ENCODE peak calls at places on chromosomes 6 and 20, in four cellular contexts. G is colonic mucosa, A is heart right ventricle, U is tibial nerve. X is an unnamed sample. For H3K4me1, the result is how much of the 10 kb centered on the place peaks cover.

GRCh38 chr6:166611631-166612030 is 15.4 kb downstream of the RPS6KA2 start:
- DNase-seq in G (no peak), A (peak), U (no peak), X (no peak)

GRCh38 chr6:73152998-73153757 is 72.1 kb downstream of the KHDC1L start:
- DNase-seq in G (no peak), A (no peak), U (no peak), X (no peak)

GRCh38 chr6:56970849-56971248 is 15.9 kb downstream of the BEND6 start:
- DNase-seq in G (no peak), A (no peak), U (no peak), X (no peak)

GRCh38 chr6:121663292-121663691 is 227.8 kb downstream of the GJA1 start:
- DNase-seq in G (no peak), A (no peak), U (no peak), X (no peak)

GRCh38 chr6:97009781-97010492 is 85.4 kb downstream of the KLHL32 start:
- DNase-seq in G (no peak), A (no peak), U (no peak), X (no peak)

GRCh38 chr6:161226005-161226964 is 47.6 kb downstream of the AGPAT4 start:
- DNase-seq in G (no peak), A (no peak), U (no peak), X (no peak)

GRCh38 chr6:118677193-118677592 is 25.8 kb upstream of the CEP85L start:
- DNase-seq in G (no peak), A (no peak), U (no peak), X (no peak)

GRCh38 chr6:82067021-82067420 is 180.5 kb downstream of the IBTK start:
- DNase-seq in G (no peak), A (peak), U (no peak), X (no peak)

GRCh38 chr20:13279171-13279570 is 58.1 kb downstream of the ISM1 start:
- DNase-seq in G (no peak), A (no peak), U (no peak), X (no peak)

GRCh38 chr20:22285555-22285954 is 298.8 kb downstream of the FOXA2 start:
- DNase-seq in G (no peak), A (no peak), U (no peak), X (no peak)

GRCh38 chr6:32852018-32852843 is 1.3 kb downstream of the TAP1 start:
- DNase-seq in G (peak), A (peak), U (no peak), X (peak)

GRCh38 chr6:95648636-95649035 is 71.3 kb downstream of the MANEA start:
- DNase-seq in G (no peak), A (no peak), U (no peak), X (no peak)

GRCh38 chr6:95654176-95654575 is 76.8 kb downstream of the MANEA start:
- DNase-seq in G (no peak), A (no peak), U (no peak), X (no peak)

GRCh38 chr6:95649451-95649850 is 72.1 kb downstream of the MANEA start:
- DNase-seq in G (no peak), A (no peak), U (no peak), X (no peak)
- H3K4me1 ChIP-seq in G (under half), A (under half), U (under half), X (under half)

DNA sequence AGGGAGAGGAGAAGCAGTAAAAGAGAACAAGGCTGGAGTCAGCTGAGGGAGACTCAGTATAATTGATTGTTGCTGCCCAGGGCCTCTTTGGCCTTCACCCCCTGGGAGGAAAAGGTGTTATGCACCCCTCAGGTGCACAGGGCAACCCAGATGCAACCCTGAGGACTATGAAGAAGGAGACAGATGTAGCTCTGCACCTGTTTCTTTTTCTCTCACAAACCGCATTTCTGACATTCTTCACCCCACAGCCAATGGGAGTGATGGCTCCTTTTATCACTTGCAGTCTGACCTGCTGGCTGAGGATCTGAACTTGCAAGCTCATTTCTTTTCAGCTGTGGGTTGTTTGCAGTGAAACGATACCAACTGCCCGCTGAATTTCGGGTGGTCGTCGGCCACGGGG is 64.1 kb upstream of the F13A1 start:
- DNase-seq in G (no peak), A (no peak), U (no peak), X (no peak)
- TF ChIP-seq CTCF in G (no peak), A (no peak), U (no peak), X (no peak)

DNA sequence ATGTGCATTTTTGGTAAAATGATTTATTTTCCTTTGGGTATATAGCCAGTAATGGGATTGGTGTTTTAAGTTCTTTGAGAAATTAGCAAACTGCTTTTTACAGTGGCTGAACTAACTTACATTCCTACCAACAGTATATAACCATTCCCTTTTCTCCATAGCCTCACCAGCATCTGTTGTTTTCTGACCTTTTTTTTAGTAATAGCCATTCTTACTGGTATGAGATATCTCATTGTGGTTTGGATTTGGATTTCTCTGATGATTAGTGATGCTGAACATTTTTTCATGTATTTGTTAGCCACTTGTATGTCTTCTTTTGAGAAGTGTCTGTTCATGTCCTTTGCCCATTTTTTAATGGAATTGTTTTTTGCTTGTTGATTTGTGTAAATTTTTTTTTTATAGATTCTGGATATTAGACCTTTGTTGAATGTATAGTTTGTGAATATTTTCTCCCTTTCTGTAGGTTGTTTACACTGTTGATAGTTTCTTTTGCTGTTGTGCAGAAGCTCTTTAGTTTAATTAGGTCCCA is 42.3 kb downstream of the STK4 start:
- DNase-seq in G (no peak), A (no peak), U (no peak), X (no peak)
- H3K4me3 ChIP-seq in G (no peak), A (no peak), U (no peak), X (no peak)

GRCh38 chr6:15331143-15331542 is 85.3 kb downstream of the JARID2 start:
- DNase-seq in G (no peak), A (no peak), U (no peak), X (no peak)
- H3K4me1 ChIP-seq in G (under half), A (under half), U (under half), X (under half)

GRCh38 chr6:42394151-42394550 is 57.6 kb downstream of the TRERF1 start:
- DNase-seq in G (no peak), A (no peak), U (no peak), X (no peak)

GRCh38 chr6:42394881-42395620 is 56.7 kb downstream of the TRERF1 start:
- DNase-seq in G (no peak), A (no peak), U (no peak), X (no peak)

GRCh38 chr6:42400031-42400760 is 51.5 kb downstream of the TRERF1 start:
- DNase-seq in G (no peak), A (no peak), U (no peak), X (no peak)

GRCh38 chr6:42393339-42393738 is 58.4 kb downstream of the TRERF1 start:
- DNase-seq in G (peak), A (no peak), U (no peak), X (no peak)

DNA sequence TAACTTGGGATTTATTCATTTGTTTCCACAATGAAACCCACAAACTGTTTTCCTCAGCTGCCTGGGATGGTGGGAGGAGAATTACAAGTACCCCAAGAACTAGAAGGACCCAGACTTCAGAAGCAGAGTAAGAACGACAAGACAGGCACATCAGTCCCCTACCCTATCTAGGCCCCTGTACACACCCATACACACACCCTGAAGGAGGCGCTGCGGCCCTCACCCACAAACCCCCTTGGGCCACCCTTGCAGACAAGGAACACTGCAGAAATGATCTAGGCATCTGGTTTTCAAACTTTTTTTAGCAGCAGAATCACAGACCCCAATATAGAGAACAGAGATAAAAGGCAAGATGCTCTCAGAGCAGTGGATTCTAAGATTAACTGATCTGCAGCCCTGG is 55.0 kb downstream of the TRERF1 start:
- DNase-seq in G (no peak), A (no peak), U (no peak), X (no peak)
- TF ChIP-seq CTCF in G (no peak), A (no peak), U (no peak), X (no peak)

GRCh38 chr6:156633291-156633690 is 143.9 kb upstream of the ARID1B start:
- DNase-seq in G (no peak), A (no peak), U (no peak), X (no peak)

GRCh38 chr6:156639023-156639728 is 138.0 kb upstream of the ARID1B start:
- DNase-seq in G (no peak), A (no peak), U (no peak), X (no peak)

GRCh38 chr6:156634048-156634447 is 143.1 kb upstream of the ARID1B start:
- DNase-seq in G (no peak), A (no peak), U (no peak), X (no peak)

GRCh38 chr6:156638581-156638980 is 138.6 kb upstream of the ARID1B start:
- DNase-seq in G (no peak), A (no peak), U (no peak), X (no peak)

DNA sequence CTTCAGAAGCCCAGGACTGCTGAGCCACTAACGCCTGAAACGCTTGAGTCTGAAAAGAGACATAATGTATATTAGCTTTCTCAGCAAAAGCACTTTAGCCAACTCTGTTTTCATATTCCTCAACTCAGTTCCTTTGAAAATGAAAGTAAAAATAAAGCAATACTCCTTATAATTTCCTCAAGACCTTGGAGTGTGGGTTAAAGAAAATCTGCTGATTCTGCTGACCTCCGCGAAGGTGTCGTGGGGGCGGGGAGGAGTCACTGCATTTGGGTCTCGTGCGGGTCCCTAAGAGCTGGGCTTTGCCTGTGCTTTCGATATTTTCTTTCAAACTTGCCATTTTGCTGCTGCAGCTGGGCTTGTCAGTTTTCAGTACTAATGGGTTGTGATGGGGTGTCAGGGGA is 142.2 kb upstream of the ARID1B start:
- DNase-seq in G (no peak), A (no peak), U (no peak), X (no peak)
- H3K4me3 ChIP-seq in G (no peak), A (peak), U (peak), X (no peak)

GRCh38 chr6:14731638-14732037 is 514.2 kb upstream of the JARID2 start:
- DNase-seq in G (no peak), A (no peak), U (no peak), X (no peak)
- H3K4me1 ChIP-seq in G (under half), A (under half), U (under half), X (under half)

DNA sequence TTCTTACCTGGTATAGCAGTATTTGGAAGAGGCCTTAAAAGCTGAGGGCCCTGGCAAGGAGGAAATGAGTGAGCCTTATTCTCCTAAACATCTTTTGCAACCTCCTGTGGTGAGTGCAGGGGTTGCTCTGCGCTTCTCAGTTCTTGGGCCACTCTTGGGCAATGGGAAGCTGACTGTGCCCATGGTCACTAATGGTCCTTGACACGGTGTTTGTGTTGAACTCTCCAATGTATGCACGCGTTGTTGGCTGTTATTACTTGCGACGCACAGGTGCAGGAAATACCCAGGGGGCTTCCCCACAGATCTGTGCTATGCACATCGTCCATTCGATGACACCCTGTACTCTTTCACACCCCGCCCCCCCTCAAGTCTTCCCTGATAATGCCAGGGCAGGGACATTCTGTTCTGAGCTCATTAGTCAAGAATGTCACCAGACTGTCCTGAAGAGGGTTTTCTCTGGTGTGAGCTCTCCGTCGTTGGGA is 79.7 kb downstream of the EDN1 start:
- DNase-seq in G (no peak), A (no peak), U (no peak), X (no peak)
- TF ChIP-seq CTCF in G (no peak), A (no peak), U (no peak), X (no peak)

GRCh38 chr6:105400501-105400900 is 2.4 kb downstream of the PREP start:
- DNase-seq in G (no peak), A (no peak), U (no peak), X (no peak)

GRCh38 chr6:105402981-105403935 is at the start of gene PREP:
- DNase-seq in G (peak), A (peak), U (peak), X (peak)

GRCh38 chr6:105402090-105402980 is 547 bp downstream of the PREP start:
- DNase-seq in G (peak), A (peak), U (no peak), X (no peak)

GRCh38 chr6:105398859-105399258 is 4.0 kb downstream of the PREP start:
- DNase-seq in G (no peak), A (no peak), U (no peak), X (no peak)

DNA sequence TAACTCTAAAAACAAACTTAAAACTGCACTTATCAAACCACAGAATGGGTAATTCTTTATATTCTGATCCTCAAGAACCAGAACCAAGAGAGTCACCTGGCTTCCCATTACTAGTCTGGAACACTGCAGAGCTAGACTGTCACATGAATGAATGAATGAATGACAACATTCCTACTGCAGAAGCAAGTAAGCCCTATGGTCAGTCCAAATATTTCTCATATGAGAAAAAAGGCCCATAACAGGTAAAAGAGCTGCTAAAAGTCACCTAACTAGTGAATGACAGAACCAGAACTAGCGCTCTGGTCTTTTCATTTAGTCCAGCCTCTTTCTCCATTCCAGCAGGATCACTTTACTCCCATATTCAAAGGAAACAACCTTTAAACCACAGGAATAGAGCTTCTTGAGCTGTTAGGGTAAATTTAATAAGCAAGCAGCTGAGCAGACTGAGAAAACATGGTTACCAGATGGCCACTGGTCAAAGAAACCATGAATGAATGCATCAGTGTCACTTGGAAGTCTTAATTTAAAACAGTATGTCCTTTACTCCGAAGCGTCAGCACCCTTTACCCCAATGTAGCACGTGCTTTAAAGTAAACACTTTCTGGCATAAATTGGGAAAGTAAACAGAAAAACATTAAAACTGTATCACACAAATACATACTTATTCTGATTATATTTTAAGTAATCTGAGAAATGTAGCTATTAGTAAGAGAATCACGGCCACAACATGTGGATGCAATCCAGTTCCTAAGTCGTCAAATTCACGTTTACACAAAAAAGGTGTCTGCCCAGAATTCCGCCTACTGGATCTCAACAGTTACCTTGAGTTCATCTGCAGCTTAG is 1.4 kb downstream of the PREP start:
- DNase-seq in G (no peak), A (no peak), U (no peak), X (no peak)
- H3K4me3 ChIP-seq in G (peak), A (peak), U (peak), X (peak)

X was measured in mucosa of descending colon.